ENCODE peak calls at places on chromosomes 6 and 20, in seven cellular contexts. H, X, Z, G, D, E and C are unnamed samples. For H3K9me3, the result is how much of the 10 kb centered on the place peaks cover.

GRCh38 chr6:156533860-156534580 is 243.2 kb upstream of the ARID1B start:
- DNase-seq in D (no peak), Z (no peak), H (no peak), X (no peak), G (no peak), E (peak), C (no peak)

GRCh38 chr6:13688692-13689196 is 22.9 kb downstream of the RANBP9 start:
- DNase-seq in X (no peak), Z (no peak), D (no peak), G (no peak), H (no peak), E (no peak), C (no peak)

GRCh38 chr6:40417031-40417430 is 170.1 kb downstream of the LRFN2 start:
- DNase-seq in X (no peak), Z (no peak), E (no peak), G (no peak), D (peak), H (no peak), C (no peak)

GRCh38 chr6:108942556-108943492 is 94.6 kb downstream of the ARMC2 start:
- DNase-seq in G (peak), H (no peak), Z (no peak), D (no peak), X (peak), E (no peak), C (no peak)

GRCh38 chr6:165895421-165896165 is 232.6 kb upstream of the PDE10A start:
- DNase-seq in G (no peak), H (no peak), Z (no peak), D (no peak), E (no peak), X (no peak), C (no peak)

GRCh38 chr6:80132942-80133517 is 26.6 kb downstream of the BCKDHB start:
- DNase-seq in E (peak), H (peak), Z (no peak), D (peak), G (peak), X (peak), C (no peak)

GRCh38 chr20:20711413-20711812 is 1.0 kb downstream of the RALGAPA2 start:
- DNase-seq in E (no peak), G (peak), D (no peak), H (no peak), X (peak), Z (no peak), C (no peak)

GRCh38 chr20:47438464-47439381 is 63.0 kb upstream of the NCOA3 start:
- DNase-seq in D (no peak), E (no peak), X (peak), Z (no peak), H (no peak), G (no peak), C (no peak)

GRCh38 chr20:50792708-50793574 is 1.9 kb upstream of the BCAS4 start:
- DNase-seq in D (no peak), G (no peak), X (no peak), H (no peak), Z (no peak), E (no peak), C (no peak)

GRCh38 chr6:28269492-28269891 is 2.5 kb downstream of the ZSCAN26 start:
- DNase-seq in E (no peak), Z (no peak), G (no peak), H (peak), D (no peak), X (no peak), C (no peak)

GRCh38 chr6:130307752-130308361 is 58.0 kb upstream of the TMEM200A start:
- DNase-seq in Z (no peak), G (no peak), X (no peak), D (no peak), H (peak), E (no peak), C (no peak)

GRCh38 chr6:2630362-2630761 is 120.4 kb downstream of the MYLK4 start:
- DNase-seq in G (no peak), E (no peak), Z (no peak), D (no peak), X (no peak), H (peak), C (no peak)

GRCh38 chr20:61253640-61254511 is 1.8 kb downstream of the CDH4 start:
- DNase-seq in X (no peak), E (peak), Z (no peak), G (no peak), H (peak), D (no peak), C (no peak)

GRCh38 chr6:137237413-137238170 is 18.4 kb upstream of the IFNGR1 start:
- DNase-seq in E (no peak), X (no peak), Z (no peak), H (peak), D (no peak), G (no peak), C (no peak)

GRCh38 chr20:62136283-62137091 is 6.7 kb downstream of the PSMA7 start:
- DNase-seq in E (peak), H (peak), Z (no peak), G (peak), D (peak), X (peak), C (peak)

GRCh38 chr6:113219783-113220182 is 637.4 kb upstream of the MARCKS start:
- DNase-seq in H (no peak), Z (no peak), E (no peak), G (no peak), D (no peak), X (no peak), C (no peak)

GRCh38 chr20:32445539-32446273 is 87.6 kb downstream of the ASXL1 start:
- DNase-seq in X (peak), Z (peak), G (no peak), H (no peak), D (no peak), E (no peak), C (no peak)

GRCh38 chr6:101230866-101231265 is 162.6 kb upstream of the GRIK2 start:
- DNase-seq in D (no peak), E (no peak), H (no peak), G (no peak), X (no peak), Z (no peak), C (no peak)
- H3K9me3 ChIP-seq in D (under half), E (under half), H (under half), G (under half), X (under half), Z (under half), C (under half)

GRCh38 chr6:37388578-37388977 is 34.8 kb downstream of the RNF8 start:
- DNase-seq in X (no peak), G (no peak), H (no peak), D (no peak), Z (no peak), E (no peak), C (no peak)

GRCh38 chr6:37381579-37381978 is 27.8 kb downstream of the RNF8 start:
- DNase-seq in X (peak), Z (no peak), D (no peak), H (peak), G (peak), E (peak), C (no peak)

DNA sequence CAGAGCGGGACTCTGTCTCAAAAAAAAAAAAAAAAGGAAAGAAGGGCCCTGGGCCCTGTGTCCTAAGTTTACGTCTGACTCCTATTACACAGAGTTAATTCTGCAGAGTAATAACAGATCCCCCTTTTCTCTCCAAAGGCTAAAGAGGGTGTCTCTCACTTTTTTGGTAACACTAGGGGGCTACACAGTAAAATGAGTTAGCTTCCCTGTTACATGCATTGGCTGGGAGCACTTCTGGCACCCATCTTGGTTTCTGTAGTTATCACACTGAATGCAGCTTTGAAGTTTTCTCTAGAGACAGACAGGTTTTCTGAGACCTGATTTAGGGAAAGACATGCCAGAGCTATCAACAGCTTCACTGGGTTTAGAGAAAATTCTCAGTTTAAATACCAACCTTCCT is 29.2 kb downstream of the RNF8 start:
- DNase-seq in Z (no peak), G (no peak), D (no peak), X (no peak), H (no peak), E (no peak), C (no peak)
- H3K9me3 ChIP-seq in Z (under half), G (under half), D (under half), X (under half), H (under half), E (under half), C (under half)

DNA sequence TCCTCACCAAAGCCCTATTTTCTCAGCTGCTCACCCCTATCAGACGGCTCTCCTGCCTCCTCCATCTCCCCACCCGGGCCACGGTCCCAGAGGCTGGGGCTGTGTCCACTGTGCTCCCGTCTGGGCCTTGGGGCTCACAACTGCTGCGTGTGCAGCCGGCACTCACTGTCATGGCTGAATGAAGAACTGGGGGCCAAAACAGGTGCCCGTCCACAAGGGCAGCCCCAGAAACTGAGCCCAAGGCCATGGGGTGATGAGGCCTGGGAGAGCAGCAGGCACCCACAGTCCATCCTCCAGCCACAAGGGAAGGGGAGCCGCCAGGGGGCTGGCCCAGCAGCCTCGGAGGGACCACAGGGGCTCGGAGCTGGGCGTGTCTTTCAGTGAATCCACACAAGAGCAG is 159.5 kb downstream of the DLL1 start:
- DNase-seq in E (no peak), G (no peak), Z (peak), H (no peak), X (peak), D (no peak), C (no peak)
- H3K9me3 ChIP-seq in E (under half), G (under half), Z (under half), H (under half), X (under half), D (under half), C (under half)

GRCh38 chr6:118203421-118204000 is 296.4 kb downstream of the SLC35F1 start:
- DNase-seq in D (no peak), Z (no peak), E (no peak), G (no peak), X (no peak), H (no peak), C (no peak)

GRCh38 chr6:118202517-118202916 is 295.5 kb downstream of the SLC35F1 start:
- DNase-seq in D (no peak), H (no peak), G (no peak), E (no peak), Z (no peak), X (no peak), C (no peak)

GRCh38 chr6:118207947-118208346 is 300.9 kb downstream of the SLC35F1 start:
- DNase-seq in X (no peak), E (no peak), G (no peak), Z (no peak), D (no peak), H (no peak), C (no peak)

DNA sequence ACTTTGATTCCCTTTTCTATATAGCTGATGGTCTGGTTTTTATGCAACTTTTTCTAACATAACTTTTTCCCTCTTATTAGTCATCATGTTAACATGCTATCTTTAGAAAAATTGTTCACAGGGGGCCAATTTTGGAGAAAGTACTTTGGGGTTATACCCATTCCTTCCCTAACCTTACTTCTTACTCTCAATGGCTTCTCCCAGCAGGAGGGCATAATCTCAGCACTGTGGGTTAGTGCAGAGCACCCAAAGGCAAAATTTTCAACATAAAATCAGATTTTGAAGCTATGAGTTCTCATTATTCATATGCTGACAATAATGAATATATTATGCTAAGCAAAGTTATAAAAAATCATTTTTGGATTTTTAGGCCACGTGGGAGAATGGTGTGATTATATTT is 299.2 kb downstream of the SLC35F1 start:
- DNase-seq in D (no peak), G (no peak), Z (no peak), E (no peak), H (no peak), X (no peak), C (no peak)
- H3K9me3 ChIP-seq in D (under half), G (under half), Z (under half), E (under half), H (under half), X (under half), C (under half)